ENCODE peak calls at places on chromosomes 16 and 17, in nine cellular contexts. P, L, J, M, T, D, Z, H and S are unnamed samples.

GRCh38 chr17:48612456-48612853 is 1.6 kb upstream of the HOXB7 start:
- DNase-seq in P (no peak), L (no peak), J (no peak), M (no peak), T (no peak), D (no peak), Z (no peak), H (peak; percentile 91), S (no peak)

GRCh38 chr16:85689950-85690320 is 1.2 kb upstream of the GINS2 start:
- DNase-seq in P (no peak), L (no peak), J (no peak), M (no peak), T (no peak), D (no peak), Z (no peak), H (no peak), S (no peak)

GRCh38 chr17:2852729-2853110 is 56.5 kb downstream of the RAP1GAP2 start:
- DNase-seq in P (no peak), L (no peak), J (no peak), M (no peak), T (no peak), D (peak; percentile 61), Z (no peak), H (no peak), S (no peak)

GRCh38 chr16:84555418-84556196 is 51.1 kb upstream of the MEAK7 start:
- DNase-seq in P (no peak), L (peak; percentile 37), J (no peak), M (peak; percentile 25), T (no peak), D (no peak), Z (no peak), H (no peak), S (no peak)

GRCh38 chr17:50045154-50045553 is 10.8 kb upstream of the ITGA3 start:
- DNase-seq in P (no peak), L (no peak), J (no peak), M (no peak), T (no peak), D (no peak), Z (no peak), H (no peak), S (no peak)

GRCh38 chr17:72234951-72235350 is 114.1 kb downstream of the SOX9 start:
- DNase-seq in P (no peak), L (no peak), J (no peak), M (no peak), T (no peak), D (peak; percentile 41), Z (no peak), H (no peak), S (no peak)

GRCh38 chr17:73064084-73064938 is 28.2 kb downstream of the SLC39A11 start:
- DNase-seq in P (no peak), L (peak; percentile 21), J (peak; percentile 28), M (peak; percentile 29), T (peak; percentile 34), D (no peak), Z (no peak), H (no peak), S (no peak)

GRCh38 chr17:34589120-34589965 is 10.0 kb downstream of the TMEM132E start:
- DNase-seq in P (no peak), L (no peak), J (no peak), M (no peak), T (no peak), D (no peak), Z (no peak), H (no peak), S (no peak)

GRCh38 chr17:77725851-77726250 is 232.7 kb upstream of the TNRC6C start:
- DNase-seq in P (no peak), L (no peak), J (no peak), M (no peak), T (no peak), D (no peak), Z (no peak), H (no peak), S (no peak)

GRCh38 chr17:4332296-4332970 is 34.0 kb downstream of the UBE2G1 start:
- DNase-seq in P (no peak), L (no peak), J (no peak), M (no peak), T (no peak), D (no peak), Z (no peak), H (no peak), S (no peak)

GRCh38 chr16:3578610-3579551 is 1.7 kb upstream of the NLRC3 start:
- DNase-seq in P (no peak), L (no peak), J (no peak), M (no peak), T (peak; percentile 45), D (no peak), Z (peak; percentile 92), H (no peak), S (no peak)

GRCh38 chr17:33725675-33726271 is 432.7 kb upstream of the ASIC2 start:
- DNase-seq in P (no peak), L (no peak), J (peak; percentile 1), M (no peak), T (peak; percentile 31), D (peak; percentile 74), Z (peak; percentile 42), H (no peak), S (no peak)

GRCh38 chr17:79830303-79830702 is 8.9 kb downstream of the CBX4 start:
- DNase-seq in P (no peak), L (no peak), J (no peak), M (no peak), T (no peak), D (no peak), Z (no peak), H (no peak), S (no peak)